ENCODE peak calls at places on chromosomes 6 and 20, in nine cellular contexts. M is left lung; B is tibial nerve; A is HFF-Myc; R is fibroblast of mammary gland; Q is AG09309; E is CD8-positive, alpha-beta T cell; W is dorsolateral prefrontal cortex; D is left ventricle myocardium inferior. C is an unnamed sample.

GRCh38 chr6:3747100-3747737 is 4.3 kb downstream of the PXDC1 start:
- DNase-seq in W (no peak), M (no peak), B (no peak), A (no peak), R (no peak), Q (no peak), E (no peak), D (no peak), C (no peak)

GRCh38 chr6:24721461-24722215 is 2.7 kb upstream of the C6orf62 start:
- DNase-seq in R (peak; percentile 57), M (peak; percentile 91), D (peak; percentile 87), E (peak; percentile 88), Q (no peak), W (peak; percentile 91), B (peak; percentile 87), A (no peak), C (no peak)

GRCh38 chr6:108518714-108519576 is 41.8 kb upstream of the FOXO3 start:
- DNase-seq in W (no peak), E (no peak), B (no peak), Q (no peak), R (peak; percentile 42), M (no peak), D (no peak), A (peak; percentile 26), C (peak; percentile 59)

GRCh38 chr6:33169286-33170175 is 22.7 kb downstream of the COL11A2 start:
- DNase-seq in W (no peak), Q (no peak), D (no peak), M (no peak), R (no peak), E (no peak), B (no peak), A (no peak), C (no peak)

GRCh38 chr6:163651910-163652309 is 237.4 kb downstream of the QKI start:
- DNase-seq in Q (no peak), A (no peak), B (peak; percentile 31), D (no peak), E (no peak), W (no peak), R (peak; percentile 65), M (no peak), C (no peak)

GRCh38 chr6:121691126-121691540 is 255.7 kb downstream of the GJA1 start:
- DNase-seq in Q (no peak), R (peak; percentile 31), E (no peak), B (no peak), D (no peak), W (no peak), A (no peak), M (no peak), C (peak; percentile 57)

GRCh38 chr20:44176833-44177533 is 10.0 kb downstream of the JPH2 start:
- DNase-seq in E (no peak), W (no peak), B (no peak), A (no peak), Q (no peak), D (no peak), R (no peak), M (no peak), C (no peak)

GRCh38 chr6:35955970-35956369 is 35.1 kb upstream of the SRPK1 start:
- DNase-seq in E (no peak), R (no peak), A (no peak), D (no peak), Q (no peak), B (no peak), W (no peak), M (no peak), C (no peak)

GRCh38 chr6:2231438-2231837 is 14.0 kb downstream of the GMDS start:
- DNase-seq in D (no peak), M (no peak), A (no peak), W (no peak), E (no peak), B (no peak), R (peak; percentile 27), Q (no peak), C (no peak)

GRCh38 chr6:138772596-138773176 is 883 bp upstream of the CCDC28A start:
- DNase-seq in D (no peak), E (no peak), R (no peak), B (no peak), A (no peak), Q (no peak), W (no peak), M (no peak), C (no peak)

GRCh38 chr20:47705497-47705856 is 79.8 kb downstream of the SULF2 start:
- DNase-seq in D (peak; percentile 28), E (no peak), B (no peak), Q (no peak), A (no peak), W (no peak), M (no peak), R (peak; percentile 34), C (no peak)

GRCh38 chr6:138339024-138339423 is 38.7 kb upstream of the SMIM28 start:
- DNase-seq in R (no peak), Q (no peak), E (no peak), A (no peak), M (no peak), D (no peak), W (no peak), B (no peak), C (no peak)

GRCh38 chr20:50694379-50695143 is 3.2 kb upstream of the RIPOR3 start:
- DNase-seq in Q (no peak), D (no peak), R (peak; percentile 50), A (no peak), B (no peak), M (no peak), E (no peak), W (no peak), C (peak; percentile 47)
- H3K4me3 ChIP-seq in Q (no peak overlapping the region), D (no peak overlapping the region), R (no peak overlapping the region), A (no peak overlapping the region), B (no peak overlapping the region), M (no peak overlapping the region), E (no peak overlapping the region), W (no peak overlapping the region), C (no peak overlapping the region)

GRCh38 chr20:50957276-50957675 is 1.1 kb downstream of the DPM1 start:
- DNase-seq in Q (no peak), E (no peak), M (no peak), B (no peak), R (peak; percentile 27), A (no peak), W (no peak), D (no peak), C (no peak)

GRCh38 chr20:50953821-50954220 is 4.5 kb downstream of the DPM1 start:
- DNase-seq in Q (no peak), M (no peak), A (no peak), W (no peak), E (no peak), R (no peak), B (no peak), D (no peak), C (no peak)

GRCh38 chr20:50959543-50960126 is 1.0 kb downstream of the MOCS3 start:
- DNase-seq in W (no peak), M (no peak), Q (no peak), E (no peak), B (no peak), A (no peak), R (no peak), D (no peak), C (no peak)

GRCh38 chr20:50957798-50958732 is at the start of gene DPM1:
- DNase-seq in Q (no peak), A (peak; percentile 82), B (peak; percentile 90), R (peak; percentile 90), D (peak; percentile 86), W (peak; percentile 88), M (peak; percentile 90), E (peak; percentile 91), C (peak; percentile 93)

GRCh38 chr20:50958733-50959542 is at the start of gene MOCS3:
- DNase-seq in W (peak; percentile 83), Q (peak; percentile 78), A (peak; percentile 75), E (peak; percentile 82), D (peak; percentile 69), R (peak; percentile 93), B (no peak), M (peak; percentile 86), C (peak; percentile 86)
- TF ChIP-seq CTCF in W (peak; percentile 45), Q (no peak), A (no peak), E (no peak), D (no peak), R (no peak), B (no peak), M (no peak), C (no peak)

GRCh38 chr6:43020847-43021246 is 576 bp upstream of the RRP36 start:
- DNase-seq in M (no peak), E (no peak), R (no peak), W (no peak), Q (no peak), A (no peak), D (no peak), B (no peak), C (no peak)
- H3K4me3 ChIP-seq in M (peak overlapping the region; percentile 93), E (peak overlapping the region; percentile 93), R (peak overlapping the region; percentile 100), W (peak overlapping the region; percentile 90), Q (peak overlapping the region; percentile 83), A (peak overlapping the region; percentile 72), D (peak overlapping the region; percentile 96), B (peak overlapping the region; percentile 84), C (peak overlapping the region; percentile 99)

GRCh38 chr6:42227173-42227850 is 9.7 kb upstream of the MRPS10 start:
- DNase-seq in E (no peak), A (no peak), D (no peak), M (no peak), R (no peak), B (no peak), Q (no peak), W (no peak), C (no peak)

GRCh38 chr6:42229720-42230119 is 12.1 kb upstream of the MRPS10 start:
- DNase-seq in E (no peak), W (no peak), Q (no peak), R (no peak), M (no peak), B (no peak), A (no peak), D (no peak), C (no peak)

GRCh38 chr6:42232035-42232434 is 14.4 kb upstream of the MRPS10 start:
- DNase-seq in M (no peak), Q (no peak), B (no peak), W (no peak), R (no peak), D (no peak), A (no peak), E (no peak), C (no peak)

GRCh38 chr6:42228305-42228704 is 10.6 kb upstream of the MRPS10 start:
- DNase-seq in E (no peak), D (no peak), B (no peak), A (no peak), W (no peak), R (no peak), M (no peak), Q (no peak), C (no peak)

DNA sequence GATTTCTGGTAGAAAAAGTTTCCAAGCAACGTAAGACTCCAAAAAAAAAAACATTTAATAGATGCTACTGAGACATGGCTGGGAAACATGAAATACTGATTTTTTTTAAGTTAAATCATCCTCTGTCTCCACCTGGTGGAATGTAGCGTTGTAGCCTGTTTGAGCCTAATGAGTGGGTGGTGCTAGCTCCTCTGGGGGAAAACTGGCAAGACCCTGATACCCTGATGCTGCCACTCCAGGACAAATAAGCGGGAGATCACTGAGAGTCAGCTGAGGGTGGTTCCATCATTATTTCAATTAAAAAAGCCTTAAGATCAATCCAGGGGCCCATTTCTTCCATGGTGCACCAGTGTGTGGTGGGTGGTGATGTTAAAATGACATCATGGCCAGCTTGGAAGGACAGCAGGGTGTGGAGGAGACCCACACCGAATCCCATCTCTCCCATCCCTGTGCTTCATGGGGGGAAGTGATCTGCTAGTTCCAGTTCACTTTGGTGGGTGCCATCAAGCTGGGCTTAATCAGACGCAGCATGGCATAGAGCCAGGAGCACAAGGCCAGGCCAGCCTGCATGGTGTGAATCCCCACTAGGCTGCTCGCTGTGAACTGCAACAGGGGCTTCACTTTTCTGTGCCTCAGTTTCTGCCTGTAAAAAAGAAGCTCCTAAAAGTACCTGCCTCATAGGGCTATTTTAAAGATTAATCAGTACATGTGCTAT is 12.8 kb upstream of the MRPS10 start:
- DNase-seq in A (no peak), M (no peak), B (no peak), R (no peak), Q (no peak), D (no peak), W (no peak), E (no peak), C (no peak)
- TF ChIP-seq CTCF in A (no peak), M (no peak), B (no peak), R (peak; percentile 53), Q (peak; percentile 39), D (peak; percentile 20), W (no peak), E (no peak), C (peak; percentile 30)